ENCODE peak calls at places on chromosomes 6 and 20, in nine cellular contexts. J, P, D, K, B, V, C, M and U are unnamed samples.

GRCh38 chr6:135871296-135871695 is 19.8 kb downstream of the PDE7B start:
- DNase-seq in J (no peak), P (no peak), D (no peak), K (no peak), B (no peak), V (no peak), C (no peak), M (no peak), U (no peak)

GRCh38 chr20:18590163-18590562 is 2.3 kb downstream of the DTD1 start:
- DNase-seq in J (no peak), P (no peak), D (no peak), K (no peak), B (no peak), V (no peak), C (no peak), M (no peak), U (no peak)

GRCh38 chr6:31575952-31576684 is 753 bp downstream of the TNF start:
- DNase-seq in J (no peak), P (no peak), D (no peak), K (no peak), B (no peak), V (peak), C (no peak), M (no peak), U (no peak)

GRCh38 chr6:38503032-38503784 is 136.5 kb downstream of the BTBD9 start:
- DNase-seq in J (no peak), P (no peak), D (no peak), K (no peak), B (no peak), V (no peak), C (no peak), M (no peak), U (no peak)

GRCh38 chr20:48314925-48315592 is 512.7 kb downstream of the PREX1 start:
- DNase-seq in J (no peak), P (no peak), D (no peak), K (no peak), B (no peak), V (no peak), C (peak), M (no peak), U (no peak)

GRCh38 chr6:4212588-4212987 is 77.2 kb upstream of the ECI2 start:
- DNase-seq in J (no peak), P (no peak), D (no peak), K (no peak), B (no peak), V (no peak), C (no peak), M (no peak), U (no peak)

GRCh38 chr6:29702519-29703103 is 20.6 kb upstream of the HLA-F start:
- DNase-seq in J (peak), P (peak), D (peak), K (no peak), B (peak), V (no peak), C (peak), M (no peak), U (peak)

GRCh38 chr20:53741726-53742028 is 148.0 kb upstream of the ZNF217 start:
- DNase-seq in J (no peak), P (no peak), D (no peak), K (no peak), B (no peak), V (no peak), C (no peak), M (no peak), U (no peak)

GRCh38 chr6:156396791-156397418 is 380.3 kb upstream of the ARID1B start:
- DNase-seq in J (no peak), P (no peak), D (no peak), K (no peak), B (peak), V (no peak), C (no peak), M (no peak), U (no peak)

GRCh38 chr6:148800535-148800934 is 53.7 kb downstream of the UST start:
- DNase-seq in J (no peak), P (no peak), D (no peak), K (no peak), B (no peak), V (no peak), C (no peak), M (no peak), U (no peak)

GRCh38 chr6:85389180-85389797 is 60.6 kb upstream of the NT5E start:
- DNase-seq in J (no peak), P (no peak), D (no peak), K (no peak), B (peak), V (no peak), C (no peak), M (no peak), U (no peak)

GRCh38 chr20:44888226-44889103 is 3.0 kb downstream of the YWHAB start:
- DNase-seq in J (no peak), P (peak), D (peak), K (no peak), B (no peak), V (no peak), C (no peak), M (no peak), U (peak)

GRCh38 chr6:155154158-155154830 is 109.5 kb upstream of the CLDN20 start:
- DNase-seq in J (no peak), P (no peak), D (peak), K (no peak), B (no peak), V (peak), C (peak), M (no peak), U (peak)

GRCh38 chr6:167791036-167791779 is 35.5 kb upstream of the AFDN start:
- DNase-seq in J (no peak), P (no peak), D (peak), K (no peak), B (no peak), V (no peak), C (no peak), M (no peak), U (no peak)

GRCh38 chr6:10441655-10442009 is 26.8 kb upstream of the TFAP2A start:
- DNase-seq in J (no peak), P (no peak), D (no peak), K (no peak), B (no peak), V (no peak), C (no peak), M (no peak), U (no peak)

GRCh38 chr20:11753155-11753554 is 164.5 kb upstream of the BTBD3 start:
- DNase-seq in J (no peak), P (no peak), D (no peak), K (no peak), B (no peak), V (no peak), C (no peak), M (no peak), U (no peak)

GRCh38 chr6:35955970-35956369 is 35.1 kb upstream of the SRPK1 start:
- DNase-seq in J (no peak), P (no peak), D (no peak), K (no peak), B (no peak), V (no peak), C (no peak), M (no peak), U (no peak)

GRCh38 chr6:107569456-107569855 is 79.5 kb downstream of the SOBP start:
- DNase-seq in J (no peak), P (no peak), D (no peak), K (no peak), B (no peak), V (no peak), C (no peak), M (no peak), U (no peak)

GRCh38 chr6:117986401-117986800 is 79.3 kb downstream of the SLC35F1 start:
- DNase-seq in J (no peak), P (no peak), D (no peak), K (no peak), B (no peak), V (no peak), C (no peak), M (no peak), U (no peak)

GRCh38 chr6:155519339-155519738 is 63.7 kb upstream of the NOX3 start:
- DNase-seq in J (no peak), P (no peak), D (peak), K (no peak), B (no peak), V (no peak), C (no peak), M (no peak), U (no peak)

GRCh38 chr6:5132741-5133140 is 47.6 kb downstream of the PPP1R3G start:
- DNase-seq in J (no peak), P (no peak), D (no peak), K (no peak), B (peak), V (peak), C (no peak), M (peak), U (no peak)

GRCh38 chr6:20757761-20758160 is 223.5 kb downstream of the CDKAL1 start:
- DNase-seq in J (no peak), P (no peak), D (no peak), K (no peak), B (no peak), V (no peak), C (no peak), M (no peak), U (no peak)

GRCh38 chr6:132130530-132131298 is 179.5 kb upstream of the CCN2 start:
- DNase-seq in J (no peak), P (no peak), D (no peak), K (no peak), B (no peak), V (no peak), C (no peak), M (no peak), U (no peak)

GRCh38 chr6:45619994-45620471 is 242.3 kb upstream of the SUPT3H start:
- DNase-seq in J (no peak), P (no peak), D (no peak), K (no peak), B (no peak), V (no peak), C (no peak), M (no peak), U (no peak)

GRCh38 chr6:109722564-109723254 is 31.6 kb downstream of the FIG4 start:
- DNase-seq in J (no peak), P (no peak), D (no peak), K (no peak), B (no peak), V (no peak), C (no peak), M (no peak), U (no peak)

GRCh38 chr20:37936041-37936440 is 33.1 kb downstream of the VSTM2L start:
- DNase-seq in J (no peak), P (no peak), D (no peak), K (no peak), B (no peak), V (no peak), C (no peak), M (no peak), U (no peak)

GRCh38 chr20:37938181-37938775 is 35.4 kb downstream of the VSTM2L start:
- DNase-seq in J (no peak), P (no peak), D (no peak), K (no peak), B (no peak), V (no peak), C (no peak), M (no peak), U (no peak)

GRCh38 chr20:37938954-37939353 is 36.0 kb downstream of the VSTM2L start:
- DNase-seq in J (no peak), P (no peak), D (no peak), K (no peak), B (no peak), V (no peak), C (no peak), M (no peak), U (no peak)

GRCh38 chr20:37936451-37936850 is 33.5 kb downstream of the VSTM2L start:
- DNase-seq in J (no peak), P (no peak), D (no peak), K (no peak), B (no peak), V (no peak), C (no peak), M (no peak), U (no peak)

DNA sequence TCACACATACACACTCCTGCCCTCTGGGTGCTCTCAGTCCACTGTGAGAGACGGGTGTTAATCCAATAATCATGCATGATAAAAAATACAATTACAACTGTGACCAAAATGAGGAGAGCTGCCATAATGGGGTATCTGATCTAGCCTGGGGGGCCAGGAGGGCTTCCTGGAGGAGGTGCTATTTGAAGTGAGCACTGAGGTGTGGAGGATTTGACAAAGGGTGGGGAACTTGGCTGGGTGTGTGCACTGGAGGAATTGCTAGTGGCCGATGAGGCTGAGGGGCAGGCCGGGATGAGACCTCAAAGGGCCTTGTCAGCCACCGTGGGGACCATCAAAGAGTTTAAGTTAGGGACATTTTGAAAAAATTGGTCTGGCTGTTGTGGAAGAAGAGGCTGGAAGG is 34.8 kb downstream of the VSTM2L start:
- DNase-seq in J (no peak), P (no peak), D (no peak), K (no peak), B (no peak), V (no peak), C (no peak), M (no peak), U (no peak)
- TF ChIP-seq REST in J (no peak), P (no peak), D (no peak), K (no peak), B (no peak), V (no peak), C (no peak), M (no peak), U (no peak)

DNA sequence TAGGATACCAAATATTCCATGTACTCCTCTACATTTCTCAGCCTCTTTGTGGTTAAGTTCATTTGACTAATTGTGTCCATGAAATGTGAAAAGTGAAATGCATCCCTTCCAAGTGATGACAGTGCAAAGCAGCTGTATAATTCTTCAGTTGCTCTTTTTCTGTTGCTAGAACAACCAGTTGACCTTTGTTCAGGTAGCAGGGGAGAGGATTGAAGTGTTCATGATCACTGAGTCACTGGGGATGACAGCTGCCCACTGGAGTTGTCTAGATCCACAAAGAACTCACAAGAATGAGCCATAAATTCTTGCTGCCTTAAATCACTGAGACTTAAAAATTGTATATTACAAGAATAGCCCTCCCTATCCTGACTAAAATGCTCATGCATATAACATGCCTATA is 254.6 kb downstream of the EPHA7 start:
- DNase-seq in J (no peak), P (no peak), D (no peak), K (no peak), B (no peak), V (no peak), C (no peak), M (no peak), U (no peak)
- TF ChIP-seq REST in J (no peak), P (no peak), D (no peak), K (no peak), B (no peak), V (no peak), C (no peak), M (no peak), U (no peak)

GRCh38 chr6:56720882-56721281 is 78.2 kb upstream of the DST start:
- DNase-seq in J (no peak), P (no peak), D (no peak), K (no peak), B (no peak), V (no peak), C (no peak), M (no peak), U (no peak)

GRCh38 chr6:56725257-56725656 is 82.6 kb upstream of the DST start:
- DNase-seq in J (no peak), P (no peak), D (peak), K (no peak), B (no peak), V (no peak), C (no peak), M (no peak), U (no peak)

GRCh38 chr6:56727097-56727845 is 84.6 kb upstream of the DST start:
- DNase-seq in J (no peak), P (no peak), D (peak), K (no peak), B (peak), V (no peak), C (no peak), M (no peak), U (no peak)

GRCh38 chr6:56719310-56719709 is 76.6 kb upstream of the DST start:
- DNase-seq in J (no peak), P (no peak), D (peak), K (no peak), B (no peak), V (no peak), C (no peak), M (no peak), U (no peak)

GRCh38 chr6:56724455-56724854 is 81.8 kb upstream of the DST start:
- DNase-seq in J (no peak), P (no peak), D (no peak), K (no peak), B (no peak), V (no peak), C (no peak), M (no peak), U (no peak)
- TF ChIP-seq REST in J (no peak), P (no peak), D (no peak), K (no peak), B (no peak), V (no peak), C (no peak), M (no peak), U (no peak)

GRCh38 chr6:106536863-106537262 is 92.4 kb downstream of the RTN4IP1 start:
- DNase-seq in J (no peak), P (no peak), D (no peak), K (no peak), B (no peak), V (no peak), C (no peak), M (no peak), U (no peak)
- TF ChIP-seq REST in J (no peak), P (no peak), D (no peak), K (no peak), B (no peak), V (no peak), C (no peak), M (no peak), U (no peak)

GRCh38 chr20:50346372-50347347 is 156.0 kb downstream of the CEBPB start:
- DNase-seq in J (no peak), P (no peak), D (no peak), K (no peak), B (no peak), V (peak), C (no peak), M (no peak), U (peak)
- TF ChIP-seq REST in J (no peak), P (no peak), D (no peak), K (no peak), B (no peak), V (no peak), C (no peak), M (no peak), U (no peak)

DNA sequence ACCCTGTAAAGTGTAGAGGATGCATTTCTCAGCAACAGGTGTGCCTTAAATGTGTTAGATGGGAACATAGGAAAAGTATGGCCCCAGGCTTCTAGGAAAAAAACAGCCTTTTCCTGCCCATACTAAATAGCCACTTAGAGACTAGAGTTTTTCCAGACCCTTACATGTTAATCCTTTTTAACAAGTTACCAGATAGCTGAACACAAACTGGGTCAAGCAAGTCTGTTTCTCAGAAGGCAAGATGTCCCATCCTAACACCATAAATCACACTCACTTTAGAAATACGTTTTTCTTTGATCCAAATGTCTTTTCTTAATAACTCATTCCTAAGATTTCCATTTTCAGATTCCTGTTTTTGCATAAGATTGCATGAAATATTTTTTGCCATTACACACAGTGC is 241.2 kb downstream of the KCNQ5 start:
- DNase-seq in J (no peak), P (no peak), D (no peak), K (no peak), B (no peak), V (no peak), C (no peak), M (no peak), U (no peak)
- TF ChIP-seq REST in J (no peak), P (no peak), D (no peak), K (no peak), B (no peak), V (no peak), C (no peak), M (no peak), U (no peak)

GRCh38 chr6:15350386-15351083 is 104.7 kb downstream of the JARID2 start:
- DNase-seq in J (no peak), P (no peak), D (no peak), K (no peak), B (no peak), V (no peak), C (no peak), M (no peak), U (no peak)
- TF ChIP-seq REST in J (no peak), P (no peak), D (no peak), K (no peak), B (no peak), V (no peak), C (no peak), M (no peak), U (no peak)

GRCh38 chr6:43052842-43053544 is 658 bp downstream of the CUL7 start:
- DNase-seq in J (no peak), P (no peak), D (no peak), K (no peak), B (peak), V (peak), C (no peak), M (no peak), U (no peak)
- TF ChIP-seq REST in J (no peak), P (no peak), D (no peak), K (no peak), B (no peak), V (no peak), C (no peak), M (no peak), U (no peak)

GRCh38 chr6:1547785-1548184 is 61.9 kb upstream of the FOXC1 start:
- DNase-seq in J (no peak), P (no peak), D (no peak), K (no peak), B (no peak), V (no peak), C (no peak), M (no peak), U (no peak)

GRCh38 chr6:1553562-1554088 is 56.1 kb upstream of the FOXC1 start:
- DNase-seq in J (no peak), P (no peak), D (no peak), K (no peak), B (no peak), V (no peak), C (no peak), M (no peak), U (no peak)

GRCh38 chr6:1552296-1552761 is 57.4 kb upstream of the FOXC1 start:
- DNase-seq in J (peak), P (peak), D (peak), K (no peak), B (peak), V (no peak), C (peak), M (no peak), U (no peak)

GRCh38 chr6:1554241-1554880 is 55.4 kb upstream of the FOXC1 start:
- DNase-seq in J (no peak), P (peak), D (no peak), K (no peak), B (no peak), V (no peak), C (no peak), M (peak), U (no peak)

GRCh38 chr6:1551236-1551635 is 58.5 kb upstream of the FOXC1 start:
- DNase-seq in J (no peak), P (no peak), D (no peak), K (no peak), B (no peak), V (no peak), C (no peak), M (no peak), U (no peak)
- TF ChIP-seq REST in J (no peak), P (no peak), D (no peak), K (no peak), B (no peak), V (no peak), C (no peak), M (no peak), U (no peak)

GRCh38 chr6:1313755-1314503 is 2.0 kb downstream of the FOXQ1 start:
- DNase-seq in J (peak), P (no peak), D (peak), K (no peak), B (peak), V (no peak), C (no peak), M (no peak), U (peak)

GRCh38 chr6:1311400-1312192 is at the start of gene FOXQ1:
- DNase-seq in J (peak), P (no peak), D (peak), K (no peak), B (peak), V (peak), C (no peak), M (no peak), U (peak)

GRCh38 chr6:1312193-1312443 is 220 bp downstream of the FOXQ1 start:
- DNase-seq in J (no peak), P (no peak), D (no peak), K (no peak), B (no peak), V (no peak), C (no peak), M (no peak), U (peak)

GRCh38 chr6:1313364-1313754 is 1.5 kb downstream of the FOXQ1 start:
- DNase-seq in J (no peak), P (no peak), D (no peak), K (no peak), B (peak), V (no peak), C (no peak), M (no peak), U (no peak)

GRCh38 chr6:1312444-1313363 is 806 bp downstream of the FOXQ1 start:
- DNase-seq in J (no peak), P (no peak), D (no peak), K (no peak), B (peak), V (peak), C (no peak), M (no peak), U (peak)
- TF ChIP-seq REST in J (no peak), P (no peak), D (peak), K (no peak), B (no peak), V (no peak), C (no peak), M (no peak), U (no peak)